ENCODE peak calls at places on chromosome 10, in seven cellular contexts. Q is mesendoderm; R is cardiac muscle cell; G is neural crest cell; O is PC-3; Z is T-helper 2 cell; L is CD8-positive, alpha-beta memory T cell. U is an unnamed sample.
A peak's percentile ranks its signal among the peaks of the same experiment; 100 is the strongest.

GRCh38 chr10:127090135-127090534 is 106.3 kb downstream of the INSYN2A start:
- DNase-seq in Q (peak; percentile 61), R (no peak), G (no peak), O (no peak), Z (no peak), L (no peak), U (no peak)

GRCh38 chr10:58041901-58042300 is 225.8 kb downstream of the IPMK start:
- DNase-seq in Q (no peak), R (peak; percentile 36), G (no peak), O (no peak), Z (no peak), L (no peak), U (no peak)

GRCh38 chr10:44968887-44969400 is 9.3 kb downstream of the RASSF4 start:
- DNase-seq in Q (no peak), R (no peak), G (no peak), O (no peak), Z (no peak), L (no peak), U (no peak)

GRCh38 chr10:33236916-33237315 is 97.6 kb downstream of the NRP1 start:
- DNase-seq in Q (peak; percentile 96), R (no peak), G (no peak), O (no peak), Z (no peak), L (no peak), U (no peak)

GRCh38 chr10:28054211-28054888 is 55.5 kb upstream of the ODAD2 start:
- DNase-seq in Q (no peak), R (peak; percentile 69), G (no peak), O (peak; percentile 90), Z (no peak), L (no peak), U (no peak)

GRCh38 chr10:125159932-125160855 is at the start of gene CTBP2:
- DNase-seq in Q (peak; percentile 76), R (peak; percentile 66), G (peak; percentile 52), O (peak; percentile 42), Z (no peak), L (no peak), U (peak; percentile 35)

GRCh38 chr10:105291571-105291970 is 650.5 kb downstream of the SORCS3 start:
- DNase-seq in Q (no peak), R (no peak), G (no peak), O (no peak), Z (no peak), L (no peak), U (no peak)

GRCh38 chr10:110368002-110368401 is 63.3 kb upstream of the SMNDC1 start:
- DNase-seq in Q (no peak), R (peak; percentile 45), G (no peak), O (no peak), Z (no peak), L (no peak), U (no peak)

GRCh38 chr10:131911451-131911850 is 10.6 kb downstream of the PPP2R2D start:
- DNase-seq in Q (no peak), R (no peak), G (no peak), O (no peak), Z (no peak), L (no peak), U (no peak)

GRCh38 chr10:59360605-59361515 is 1.5 kb downstream of the FAM13C start:
- DNase-seq in Q (no peak), R (peak; percentile 32), G (no peak), O (no peak), Z (no peak), L (no peak), U (no peak)

GRCh38 chr10:74988787-74989574 is 122.5 kb upstream of the SAMD8 start:
- DNase-seq in Q (no peak), R (no peak), G (no peak), O (no peak), Z (no peak), L (no peak), U (peak; percentile 78)

U was measured in NCI-H1930.